ENCODE peak calls at places on chromosomes 5 and 9, in seven cellular contexts. I is glutamatergic neuron, S is fibroblast of pulmonary artery, Z is GM20000, R is astrocyte of the cerebellum, W is lower leg skin, D is AG10803. O is an unnamed sample.

GRCh38 chr5:142726188-142726731 is 40.4 kb upstream of the FGF1 start:
- DNase-seq in I (no peak), S (peak), Z (no peak), R (peak), W (no peak), D (peak), O (no peak)

GRCh38 chr9:133572821-133573361 is 36.3 kb downstream of the FAM163B start:
- DNase-seq in I (no peak), S (no peak), Z (no peak), R (no peak), W (no peak), D (peak), O (no peak)

GRCh38 chr9:1051286-1052118 is 1.3 kb downstream of the DMRT2 start:
- DNase-seq in I (peak), S (no peak), Z (no peak), R (no peak), W (no peak), D (peak), O (no peak)

GRCh38 chr5:176883700-176884570 is 15.2 kb downstream of the HK3 start:
- DNase-seq in I (no peak), S (no peak), Z (no peak), R (no peak), W (no peak), D (no peak), O (no peak)

GRCh38 chr5:132666310-132667123 is 7.3 kb upstream of the IL4 start:
- DNase-seq in I (no peak), S (no peak), Z (no peak), R (no peak), W (no peak), D (no peak), O (no peak)

GRCh38 chr5:178431777-178432155 is 158.4 kb downstream of the COL23A1 start:
- DNase-seq in I (no peak), S (no peak), Z (no peak), R (no peak), W (peak), D (peak), O (no peak)

GRCh38 chr5:72478684-72479083 is 28.5 kb downstream of the ZNF366 start:
- DNase-seq in I (no peak), S (no peak), Z (no peak), R (no peak), W (no peak), D (peak), O (no peak)

GRCh38 chr5:73170522-73170921 is 2.5 kb upstream of the TMEM174 start:
- DNase-seq in I (no peak), S (peak), Z (no peak), R (no peak), W (no peak), D (no peak), O (no peak)

GRCh38 chr5:172666251-172666650 is 25.2 kb downstream of the NEURL1B start:
- DNase-seq in I (no peak), S (peak), Z (no peak), R (no peak), W (no peak), D (peak), O (no peak)

GRCh38 chr9:81374881-81375280 is 314.5 kb downstream of the TLE1 start:
- DNase-seq in I (no peak), S (peak), Z (no peak), R (no peak), W (no peak), D (no peak), O (no peak)

GRCh38 chr9:38068866-38069628 is at the start of gene SHB:
- DNase-seq in I (peak), S (peak), Z (peak), R (no peak), W (peak), D (peak), O (peak)
- TF ChIP-seq CTCF in I (peak), S (no peak), Z (no peak), R (no peak), W (no peak), D (no peak), O (no peak)

GRCh38 chr9:131951155-131951554 is 128.5 kb downstream of the MED27 start:
- DNase-seq in I (no peak), S (no peak), Z (no peak), R (no peak), W (no peak), D (no peak), O (no peak)

GRCh38 chr9:131950487-131950886 is 129.2 kb downstream of the MED27 start:
- DNase-seq in I (no peak), S (no peak), Z (no peak), R (no peak), W (no peak), D (no peak), O (no peak)

GRCh38 chr9:131959056-131959455 is 120.6 kb downstream of the MED27 start:
- DNase-seq in I (no peak), S (no peak), Z (no peak), R (no peak), W (no peak), D (no peak), O (no peak)

GRCh38 chr9:131951905-131952304 is 127.8 kb downstream of the MED27 start:
- DNase-seq in I (peak), S (peak), Z (no peak), R (peak), W (no peak), D (peak), O (no peak)

DNA sequence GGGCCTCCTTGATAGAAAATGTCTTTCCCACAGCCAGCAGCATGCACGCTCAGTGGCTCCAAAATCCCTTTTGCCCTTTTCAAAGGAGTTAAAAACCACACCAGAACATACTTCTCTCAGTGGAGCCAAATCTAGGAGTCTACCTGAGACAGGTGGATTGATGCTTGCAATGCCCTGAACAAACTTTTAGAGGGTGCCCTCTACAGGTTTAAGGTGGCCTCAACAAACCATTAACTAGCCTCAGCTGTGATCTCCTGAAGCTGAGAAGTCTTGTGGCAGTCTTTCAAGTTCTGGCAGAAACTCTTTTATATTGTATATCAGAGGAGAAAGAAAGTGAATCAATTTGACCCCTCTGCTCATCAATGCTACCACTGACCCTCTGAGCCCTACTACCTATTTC is 125.4 kb downstream of the MED27 start:
- DNase-seq in I (no peak), S (no peak), Z (no peak), R (no peak), W (no peak), D (no peak), O (no peak)
- TF ChIP-seq CTCF in I (peak), S (peak), Z (peak), R (peak), W (no peak), D (no peak), O (peak)

DNA sequence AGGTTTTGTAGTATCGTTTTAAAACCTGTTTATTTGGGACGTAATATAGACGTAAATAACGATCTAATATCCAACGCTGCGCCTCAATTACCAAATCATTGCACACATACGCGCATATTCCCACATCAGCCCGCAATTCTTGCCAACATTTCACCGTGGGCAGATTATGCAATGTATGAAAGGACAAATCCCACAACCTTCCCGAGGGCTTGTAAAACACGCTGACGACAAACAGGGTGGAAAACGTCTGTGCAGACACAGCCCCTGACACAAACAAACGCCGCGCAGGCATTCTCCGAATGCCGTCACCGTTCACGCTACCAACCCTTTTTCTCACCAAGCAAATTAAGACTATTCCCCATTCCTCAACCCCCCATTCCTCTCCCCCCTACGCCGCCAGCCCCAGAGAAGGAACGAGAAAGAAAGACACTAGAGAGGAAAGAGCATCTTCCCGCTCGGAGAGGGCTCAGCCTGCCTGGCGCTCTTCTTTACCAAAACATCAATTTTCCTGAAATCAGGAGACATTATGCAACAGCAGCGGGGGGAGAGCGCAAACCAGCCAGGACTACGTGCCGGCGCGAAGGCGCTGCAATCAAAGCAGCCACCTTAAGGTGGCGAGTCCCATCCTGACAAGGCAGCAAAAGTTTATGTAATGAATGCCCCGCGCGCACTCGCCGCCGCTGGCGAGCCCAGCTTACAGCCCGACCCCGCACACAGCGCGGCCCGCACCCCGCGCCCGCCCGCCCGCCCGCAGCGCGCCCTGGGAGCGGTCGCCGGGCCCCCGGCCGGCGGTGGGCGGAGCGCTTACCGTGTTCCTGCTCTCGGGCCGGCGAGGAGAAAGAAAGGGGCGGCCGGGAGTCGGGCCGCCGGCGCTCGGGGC is 560 bp downstream of the NFIL3 start:
- DNase-seq in I (peak), S (peak), Z (peak), R (peak), W (peak), D (peak), O (peak)
- TF ChIP-seq CTCF in I (no peak), S (peak), Z (no peak), R (peak), W (no peak), D (peak), O (peak)

GRCh38 chr9:111851536-111851935 is 45.1 kb upstream of the UGCG start:
- DNase-seq in I (no peak), S (no peak), Z (no peak), R (no peak), W (no peak), D (no peak), O (no peak)
- TF ChIP-seq CTCF in I (no peak), S (no peak), Z (no peak), R (no peak), W (no peak), D (no peak), O (no peak)

DNA sequence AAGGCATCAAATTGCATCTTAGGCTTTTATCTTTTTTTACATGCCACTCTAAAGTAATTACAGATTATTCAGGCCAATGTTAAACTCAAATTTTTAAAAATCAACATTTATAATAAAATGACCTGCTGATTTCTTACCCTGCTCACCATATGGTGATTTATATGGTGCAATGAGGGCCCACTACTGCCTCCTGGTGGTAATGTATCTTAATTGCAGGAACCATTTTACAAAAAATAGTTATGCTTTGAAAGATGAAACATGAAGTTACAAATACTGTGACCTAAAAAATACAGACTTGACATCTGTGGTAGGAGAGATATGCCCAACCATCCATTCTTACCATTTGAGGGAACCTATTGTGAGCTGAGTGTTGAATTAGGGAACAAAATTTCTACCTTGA is 292.6 kb upstream of the TAS2R1 start:
- DNase-seq in I (no peak), S (no peak), Z (no peak), R (no peak), W (no peak), D (no peak), O (no peak)
- TF ChIP-seq CTCF in I (peak), S (peak), Z (peak), R (peak), W (no peak), D (peak), O (no peak)

DNA sequence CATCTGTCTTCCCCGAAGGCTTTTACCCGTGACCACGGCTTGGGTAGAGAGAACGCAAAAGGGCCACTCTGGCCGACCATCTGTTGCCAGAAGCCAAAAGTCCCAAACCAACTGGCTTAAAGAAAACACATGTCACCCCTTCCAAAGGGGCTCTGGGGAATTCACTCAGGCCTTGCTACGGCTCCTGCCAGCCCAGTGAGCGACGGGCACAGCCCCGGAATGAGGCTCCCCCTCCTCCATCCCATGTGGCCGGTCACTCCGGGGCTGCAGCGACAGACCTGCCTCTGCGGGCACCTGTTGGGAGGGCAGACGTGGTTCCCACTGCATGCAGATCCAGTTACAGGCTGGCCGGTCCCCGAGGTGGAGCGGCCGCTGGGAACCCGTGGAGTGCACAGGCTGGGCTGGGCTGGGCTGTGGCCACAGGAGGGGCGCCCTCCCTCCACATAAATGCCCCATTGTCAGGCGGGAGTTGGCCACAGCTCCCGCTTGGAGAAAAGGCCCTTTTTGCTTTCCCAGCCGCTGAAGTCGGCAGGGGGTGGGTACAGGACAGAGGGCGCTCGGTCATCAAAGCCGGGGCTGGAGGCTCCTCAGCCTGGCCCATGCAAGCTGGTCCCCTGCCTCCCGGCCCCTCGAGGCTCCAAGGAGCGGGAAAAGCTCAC is 19.9 kb downstream of the NOTCH1 start:
- DNase-seq in I (peak), S (no peak), Z (no peak), R (no peak), W (no peak), D (no peak), O (no peak)
- TF ChIP-seq CTCF in I (no peak), S (no peak), Z (no peak), R (no peak), W (no peak), D (no peak), O (no peak)

O was measured in GM10248.